ENCODE peak calls at places on chromosomes 11 and 22, in seven cellular contexts. A, Y, W, F, C, H and G are unnamed samples.

GRCh38 chr22:36197065-36197440 is 4.6 kb downstream of the APOL4 start:
- DNase-seq in A (no peak), Y (no peak), W (no peak), F (peak; percentile 94), C (no peak), H (peak; percentile 77), G (no peak)

GRCh38 chr11:57597461-57597892 is at the start of gene SERPING1:
- DNase-seq in A (no peak), Y (peak; percentile 58), W (no peak), F (no peak), C (no peak), H (peak; percentile 89), G (no peak)

GRCh38 chr11:12993626-12994025 is 15.5 kb upstream of the RASSF10 start:
- DNase-seq in A (no peak), Y (no peak), W (no peak), F (no peak), C (no peak), H (no peak), G (no peak)

GRCh38 chr11:35185696-35186095 is 46.7 kb downstream of the CD44 start:
- DNase-seq in A (no peak), Y (no peak), W (no peak), F (no peak), C (no peak), H (no peak), G (no peak)

GRCh38 chr22:36160499-36160942 is at the start of gene APOL3:
- DNase-seq in A (no peak), Y (no peak), W (no peak), F (no peak), C (peak; percentile 32), H (no peak), G (no peak)

GRCh38 chr22:29040385-29041275 is 21.0 kb downstream of the C22orf31 start:
- DNase-seq in A (peak; percentile 77), Y (no peak), W (peak; percentile 38), F (peak; percentile 79), C (peak; percentile 72), H (peak; percentile 83), G (peak; percentile 52)

GRCh38 chr11:134515081-134515960 is 103.3 kb upstream of the B3GAT1 start:
- DNase-seq in A (no peak), Y (no peak), W (no peak), F (no peak), C (no peak), H (no peak), G (no peak)

GRCh38 chr11:109838034-109838433 is 255.2 kb upstream of the ZC3H12C start:
- DNase-seq in A (no peak), Y (no peak), W (no peak), F (no peak), C (no peak), H (no peak), G (no peak)

GRCh38 chr11:59560290-59560701 is 49.0 kb downstream of the OR4D9 start:
- DNase-seq in A (no peak), Y (no peak), W (peak; percentile 57), F (peak; percentile 97), C (no peak), H (peak; percentile 93), G (peak; percentile 69)

GRCh38 chr11:64609436-64610047 is 18.5 kb downstream of the SLC22A12 start:
- DNase-seq in A (no peak), Y (no peak), W (no peak), F (peak; percentile 7), C (no peak), H (no peak), G (no peak)

GRCh38 chr11:13551834-13552233 is 56.0 kb upstream of the PTH start:
- DNase-seq in A (no peak), Y (no peak), W (no peak), F (no peak), C (no peak), H (no peak), G (no peak)

GRCh38 chr22:37485714-37486223 is 415 bp downstream of the MFNG start:
- DNase-seq in A (no peak), Y (no peak), W (no peak), F (no peak), C (no peak), H (no peak), G (no peak)

GRCh38 chr11:64276653-64277431 is 7.6 kb downstream of the BAD start:
- DNase-seq in A (no peak), Y (no peak), W (no peak), F (no peak), C (no peak), H (no peak), G (peak; percentile 89)

GRCh38 chr11:108912587-108912986 is 247.7 kb downstream of the DDX10 start:
- DNase-seq in A (no peak), Y (no peak), W (no peak), F (peak; percentile 87), C (no peak), H (no peak), G (no peak)

GRCh38 chr11:129896062-129896461 is 684 bp upstream of the NFRKB start:
- DNase-seq in A (no peak), Y (no peak), W (no peak), F (no peak), C (no peak), H (no peak), G (no peak)

GRCh38 chr11:66020618-66021357 is 5.5 kb downstream of the CATSPER1 start:
- DNase-seq in A (no peak), Y (no peak), W (no peak), F (no peak), C (no peak), H (no peak), G (peak; percentile 40)

GRCh38 chr11:108947654-108948570 is 283.0 kb downstream of the DDX10 start:
- DNase-seq in A (no peak), Y (no peak), W (no peak), F (no peak), C (no peak), H (no peak), G (no peak)

GRCh38 chr11:1568451-1568911 is 3.6 kb downstream of the DUSP8 start:
- DNase-seq in A (no peak), Y (no peak), W (no peak), F (peak; percentile 96), C (no peak), H (peak; percentile 69), G (no peak)

GRCh38 chr22:33793464-33793863 is 126.8 kb downstream of the LARGE1 start:
- DNase-seq in A (no peak), Y (no peak), W (no peak), F (no peak), C (no peak), H (no peak), G (no peak)

GRCh38 chr11:130726234-130726559 is 190.1 kb downstream of the SNX19 start:
- DNase-seq in A (no peak), Y (no peak), W (no peak), F (no peak), C (no peak), H (no peak), G (no peak)

GRCh38 chr22:46864314-46865051 is 102.0 kb downstream of the TBC1D22A start:
- DNase-seq in A (no peak), Y (no peak), W (no peak), F (no peak), C (no peak), H (no peak), G (no peak)

GRCh38 chr11:3058753-3059664 is 1.8 kb upstream of the CARS1 start:
- DNase-seq in A (no peak), Y (no peak), W (no peak), F (peak; percentile 76), C (no peak), H (peak; percentile 63), G (no peak)

GRCh38 chr11:2077061-2077802 is 62.0 kb downstream of the IGF2 start:
- DNase-seq in A (no peak), Y (no peak), W (no peak), F (no peak), C (no peak), H (no peak), G (no peak)

GRCh38 chr22:48941903-48942625 is 885.6 kb downstream of the BRD1 start:
- DNase-seq in A (no peak), Y (no peak), W (no peak), F (no peak), C (no peak), H (no peak), G (no peak)

GRCh38 chr11:723120-723883 is 17.3 kb downstream of the EPS8L2 start:
- DNase-seq in A (no peak), Y (no peak), W (peak; percentile 22), F (no peak), C (no peak), H (no peak), G (no peak)

GRCh38 chr22:23084453-23085350 is 14.4 kb downstream of the GNAZ start:
- DNase-seq in A (no peak), Y (no peak), W (no peak), F (no peak), C (no peak), H (no peak), G (no peak)

GRCh38 chr11:104127828-104128227 is 36.1 kb downstream of the PDGFD start:
- DNase-seq in A (no peak), Y (no peak), W (no peak), F (peak; percentile 52), C (no peak), H (no peak), G (no peak)

GRCh38 chr22:25051073-25051472 is 98.6 kb downstream of the KIAA1671 start:
- DNase-seq in A (peak; percentile 65), Y (no peak), W (no peak), F (peak; percentile 72), C (no peak), H (peak; percentile 74), G (no peak)

GRCh38 chr11:114821626-114822025 is 143.3 kb downstream of the NXPE2 start:
- DNase-seq in A (no peak), Y (no peak), W (no peak), F (peak; percentile 64), C (no peak), H (peak; percentile 43), G (no peak)

GRCh38 chr11:130476200-130476921 is 27.9 kb downstream of the ADAMTS15 start:
- DNase-seq in A (no peak), Y (no peak), W (no peak), F (peak; percentile 62), C (no peak), H (no peak), G (no peak)

GRCh38 chr22:43094085-43094484 is 4.9 kb upstream of the TTLL1 start:
- DNase-seq in A (no peak), Y (no peak), W (no peak), F (peak; percentile 44), C (no peak), H (peak; percentile 54), G (no peak)

GRCh38 chr11:33616552-33616951 is 84.1 kb downstream of the C11orf91 start:
- DNase-seq in A (no peak), Y (no peak), W (no peak), F (no peak), C (no peak), H (no peak), G (no peak)

GRCh38 chr11:23789200-23789853 is 707.5 kb upstream of the LUZP2 start:
- DNase-seq in A (no peak), Y (no peak), W (no peak), F (no peak), C (no peak), H (no peak), G (no peak)

GRCh38 chr22:38244106-38244505 is 28.7 kb downstream of the TMEM184B start:
- DNase-seq in A (no peak), Y (no peak), W (no peak), F (no peak), C (no peak), H (no peak), G (no peak)

GRCh38 chr11:45285931-45286632 is at the start of gene SYT13:
- DNase-seq in A (no peak), Y (no peak), W (no peak), F (peak; percentile 80), C (no peak), H (peak; percentile 72), G (no peak)

GRCh38 chr11:10522921-10523320 is 18.1 kb downstream of the RNF141 start:
- DNase-seq in A (no peak), Y (no peak), W (no peak), F (no peak), C (no peak), H (no peak), G (no peak)

GRCh38 chr11:3855808-3856491 is 486 bp downstream of the STIM1 start:
- DNase-seq in A (no peak), Y (no peak), W (no peak), F (peak; percentile 52), C (no peak), H (peak; percentile 57), G (no peak)

GRCh38 chr11:8262552-8263108 is 1.0 kb downstream of the LMO1 start:
- DNase-seq in A (peak; percentile 68), Y (no peak), W (no peak), F (peak; percentile 76), C (no peak), H (peak; percentile 74), G (peak; percentile 14)